ENCODE peak calls at places on chromosomes 16 and 17, in eight cellular contexts. T is NCI-H460; A is EL; Y is stimulated activated CD4-positive, alpha-beta T cell treated with anti-CD3 and anti-CD28 coated beads, TNF-alpha, amount 100 ng/mL, for 1 hour; M is CD8-positive, alpha-beta T cell; E is fibroblast of the aortic adventitia; J is G401; Q is left lung. D is an unnamed sample.

GRCh38 chr17:4256952-4257351 is 6.8 kb downstream of the ANKFY1 start:
- DNase-seq in T (no peak), A (peak; percentile 30), Y (no peak), M (no peak), E (no peak), J (no peak), Q (no peak), D (peak; percentile 31)

GRCh38 chr17:65123757-65124675 is 13.2 kb upstream of the RGS9 start:
- DNase-seq in T (no peak), A (peak; percentile 32), Y (no peak), M (no peak), E (peak; percentile 63), J (no peak), Q (no peak), D (peak; percentile 46)

GRCh38 chr17:17709815-17710321 is 28.6 kb downstream of the RAI1 start:
- DNase-seq in T (no peak), A (no peak), Y (no peak), M (no peak), E (no peak), J (no peak), Q (no peak), D (no peak)

GRCh38 chr17:49779730-49780220 is 8.7 kb upstream of the KAT7 start:
- DNase-seq in T (peak; percentile 41), A (peak; percentile 71), Y (no peak), M (no peak), E (peak; percentile 97), J (peak; percentile 81), Q (no peak), D (peak; percentile 86)

GRCh38 chr16:58843675-58844074 is 109.6 kb upstream of the GOT2 start:
- DNase-seq in T (peak; percentile 50), A (peak; percentile 46), Y (no peak), M (no peak), E (peak; percentile 9), J (no peak), Q (no peak), D (peak; percentile 7)

GRCh38 chr16:71722801-71723536 is 1.5 kb downstream of the PHLPP2 start:
- DNase-seq in T (peak; percentile 53), A (peak; percentile 88), Y (peak; percentile 37), M (peak; percentile 46), E (peak; percentile 52), J (peak; percentile 57), Q (peak; percentile 91), D (peak; percentile 61)

GRCh38 chr16:586645-587590 is 2.9 kb upstream of the RAB40C start:
- DNase-seq in T (no peak), A (no peak), Y (no peak), M (no peak), E (peak; percentile 13), J (no peak), Q (no peak), D (no peak)

GRCh38 chr17:56891751-56892150 is 22.1 kb downstream of the TRIM25 start:
- DNase-seq in T (no peak), A (no peak), Y (peak; percentile 55), M (peak; percentile 43), E (no peak), J (no peak), Q (no peak), D (peak; percentile 26)

GRCh38 chr16:58042886-58043515 is 17.4 kb downstream of the MMP15 start:
- DNase-seq in T (no peak), A (no peak), Y (no peak), M (no peak), E (no peak), J (no peak), Q (peak; percentile 61), D (no peak)

GRCh38 chr17:48624544-48625501 is 1.3 kb downstream of the HOXB9 start:
- DNase-seq in T (no peak), A (no peak), Y (no peak), M (no peak), E (no peak), J (no peak), Q (no peak), D (no peak)

GRCh38 chr17:29292071-29292991 is 1.6 kb downstream of the NUFIP2 start:
- DNase-seq in T (no peak), A (peak; percentile 54), Y (peak; percentile 38), M (peak; percentile 51), E (peak; percentile 63), J (peak; percentile 55), Q (peak; percentile 87), D (peak; percentile 71)

D was measured in cardiac fibroblast.